ENCODE peak calls at places on chromosomes 12 and 14, in ten cellular contexts. Z is iris pigment epithelial cell; B is astrocyte of the cerebellum; D is COR-L47; G is activated naive CD4-positive, alpha-beta T cell treated with anti-CD3 and anti-CD28 coated beads for 36 hours; Y is spleen; T is smooth muscle cell of the brain vasculature; A is cortex of kidney; P is HEK293T; X is right cardiac atrium. R is an unnamed sample.
A peak's percentile ranks its signal among the peaks of the same experiment; 100 is the strongest.

GRCh38 chr14:74583689-74584434 is 28.2 kb downstream of the LTBP2 start:
- DNase-seq in D (no peak), B (peak; percentile 55), Y (peak; percentile 21), Z (peak; percentile 93), X (no peak), T (no peak), G (peak; percentile 75), P (no peak), A (no peak), R (no peak)

GRCh38 chr14:54516709-54517108 is 7.0 kb downstream of the CGRRF1 start:
- DNase-seq in Y (no peak), Z (no peak), P (no peak), D (no peak), B (no peak), X (no peak), T (no peak), G (no peak), A (no peak), R (no peak)

GRCh38 chr14:74950795-74951442 is 4.5 kb downstream of the PGF start:
- DNase-seq in X (no peak), Z (no peak), Y (peak; percentile 46), T (no peak), B (no peak), P (peak; percentile 46), G (no peak), A (no peak), D (no peak), R (no peak)

GRCh38 chr12:110555509-110556406 is 27.4 kb downstream of the PPTC7 start:
- DNase-seq in A (no peak), G (no peak), Z (peak; percentile 87), P (no peak), Y (no peak), B (no peak), X (no peak), D (no peak), T (no peak), R (no peak)

GRCh38 chr12:356276-356988 is 32.7 kb downstream of the KDM5A start:
- DNase-seq in P (no peak), Z (peak; percentile 73), D (no peak), T (no peak), Y (no peak), X (no peak), B (peak; percentile 33), A (no peak), G (no peak), R (no peak)

GRCh38 chr14:39145266-39145966 is 24.7 kb downstream of the TRAPPC6B start:
- DNase-seq in Y (no peak), D (no peak), G (no peak), P (no peak), X (no peak), T (no peak), Z (peak; percentile 17), A (no peak), B (no peak), R (no peak)

GRCh38 chr12:131386781-131387180 is 324.1 kb upstream of the SFSWAP start:
- DNase-seq in Z (no peak), P (no peak), A (no peak), G (no peak), Y (no peak), X (no peak), D (no peak), B (no peak), T (no peak), R (no peak)

GRCh38 chr12:98894412-98895085 is 249.5 kb downstream of the APAF1 start:
- DNase-seq in X (no peak), G (no peak), D (peak; percentile 70), Z (no peak), B (no peak), A (no peak), Y (no peak), T (no peak), P (peak; percentile 44), R (no peak)

GRCh38 chr14:69637503-69638030 is 26.2 kb downstream of the SUSD6 start:
- DNase-seq in P (no peak), T (no peak), A (no peak), Y (peak; percentile 79), G (peak; percentile 31), D (peak; percentile 44), B (no peak), X (no peak), Z (no peak), R (no peak)

GRCh38 chr12:123034022-123034541 is 53.6 kb downstream of the ARL6IP4 start:
- DNase-seq in X (no peak), B (no peak), P (no peak), G (peak; percentile 37), T (no peak), Y (peak; percentile 77), D (no peak), A (no peak), Z (no peak), R (no peak)

GRCh38 chr12:112555621-112556233 is 137.0 kb downstream of the PTPN11 start:
- DNase-seq in Y (no peak), A (no peak), G (no peak), X (no peak), B (no peak), Z (no peak), T (no peak), D (no peak), P (peak; percentile 35), R (no peak)

GRCh38 chr12:28497889-28498411 is 307.7 kb downstream of the CCDC91 start:
- DNase-seq in D (no peak), Y (no peak), B (peak; percentile 8), P (no peak), G (peak; percentile 10), Z (peak; percentile 65), X (no peak), T (no peak), A (no peak), R (no peak)

GRCh38 chr12:953776-954175 is 4.3 kb upstream of the RAD52 start:
- DNase-seq in B (no peak), P (no peak), A (no peak), G (no peak), D (no peak), T (no peak), X (no peak), Z (peak; percentile 74), Y (no peak), R (no peak)

GRCh38 chr12:66603458-66603857 is 75.4 kb downstream of the GRIP1 start:
- DNase-seq in D (no peak), Y (no peak), T (no peak), X (no peak), Z (no peak), G (no peak), A (no peak), B (no peak), P (no peak), R (no peak)

GRCh38 chr14:81517798-81518398 is 15.8 kb downstream of the SEL1L start:
- DNase-seq in P (no peak), D (no peak), Y (no peak), A (no peak), Z (peak; percentile 82), G (no peak), B (no peak), T (no peak), X (peak; percentile 56), R (no peak)

GRCh38 chr12:113185180-113186032 is at the start of the genes DDX54 and RITA1:
- DNase-seq in P (peak; percentile 82), X (peak; percentile 79), T (peak; percentile 28), Z (peak; percentile 71), G (peak; percentile 81), D (peak; percentile 76), B (no peak), Y (peak; percentile 95), A (no peak), R (peak; percentile 95)

GRCh38 chr12:47988073-47989022 is 15.9 kb downstream of the COL2A1 start:
- DNase-seq in D (no peak), T (no peak), B (no peak), P (no peak), Y (peak; percentile 61), X (no peak), G (no peak), Z (no peak), A (no peak), R (no peak)

GRCh38 chr12:66449531-66449930 is 147.2 kb downstream of the HELB start:
- DNase-seq in X (no peak), G (no peak), D (no peak), A (no peak), Z (no peak), T (no peak), Y (no peak), P (no peak), B (no peak), R (no peak)

GRCh38 chr12:32585680-32586079 is 93.4 kb upstream of the DNM1L start:
- DNase-seq in T (no peak), P (no peak), D (no peak), B (no peak), Z (no peak), X (no peak), G (no peak), Y (no peak), A (no peak), R (no peak)

GRCh38 chr14:97412933-97413574 is 615.9 kb downstream of the VRK1 start:
- DNase-seq in B (no peak), G (peak; percentile 32), X (no peak), P (no peak), Y (no peak), D (no peak), A (no peak), T (no peak), Z (no peak), R (no peak)